ENCODE peak calls at places on chromosomes 3 and 15, in four cellular contexts. One of them, this sample, is unnamed.
A peak's percentile ranks its signal among the peaks of the same experiment; 100 is the strongest.

GRCh38 chr3:29283297-29283681 is 2.4 kb downstream of the RBMS3 start:
- DNase-seq in aorta: no peak
- DNase-seq in AG09309: no peak
- DNase-seq in astrocyte: peak; percentile 15
- DNase-seq in this sample: peak; percentile 19

GRCh38 chr3:58723197-58723596 is 56.6 kb upstream of the FAM3D start:
- DNase-seq in aorta: no peak
- DNase-seq in AG09309: no peak
- DNase-seq in astrocyte: no peak
- DNase-seq in this sample: no peak

GRCh38 chr3:129616713-129617112 is 10.2 kb upstream of the PLXND1 start:
- DNase-seq in aorta: peak; percentile 76
- DNase-seq in AG09309: no peak
- DNase-seq in astrocyte: peak; percentile 41
- DNase-seq in this sample: peak; percentile 66

GRCh38 chr3:141402476-141403171 is 34.3 kb downstream of the ZBTB38 start:
- DNase-seq in aorta: peak; percentile 90
- DNase-seq in AG09309: peak; percentile 63
- DNase-seq in astrocyte: peak; percentile 54
- DNase-seq in this sample: peak; percentile 51

GRCh38 chr15:77144028-77144427 is 73.1 kb upstream of the TSPAN3 start:
- DNase-seq in aorta: no peak
- DNase-seq in AG09309: peak; percentile 20
- DNase-seq in astrocyte: peak; percentile 65
- DNase-seq in this sample: no peak

GRCh38 chr15:31080618-31081017 is 20.9 kb downstream of the TRPM1 start:
- DNase-seq in aorta: peak; percentile 75
- DNase-seq in AG09309: no peak
- DNase-seq in astrocyte: no peak
- DNase-seq in this sample: peak; percentile 32

GRCh38 chr3:25661694-25662455 is 2.8 kb downstream of the TOP2B start:
- DNase-seq in aorta: no peak
- DNase-seq in AG09309: no peak
- DNase-seq in astrocyte: no peak
- DNase-seq in this sample: no peak

GRCh38 chr3:57556459-57557087 is 499 bp downstream of the PDE12 start:
- DNase-seq in aorta: peak; percentile 76
- DNase-seq in AG09309: no peak
- DNase-seq in astrocyte: peak; percentile 26
- DNase-seq in this sample: peak; percentile 30

GRCh38 chr3:113847664-113848461 is 9.3 kb downstream of the GRAMD1C start:
- DNase-seq in aorta: no peak
- DNase-seq in AG09309: no peak
- DNase-seq in astrocyte: no peak
- DNase-seq in this sample: no peak

GRCh38 chr15:45340429-45340828 is 37.9 kb downstream of the GATM start:
- DNase-seq in aorta: no peak
- DNase-seq in AG09309: no peak
- DNase-seq in astrocyte: no peak
- DNase-seq in this sample: no peak

GRCh38 chr3:55163421-55163820 is 235.6 kb upstream of the LRTM1 start:
- DNase-seq in aorta: no peak
- DNase-seq in AG09309: no peak
- DNase-seq in astrocyte: no peak
- DNase-seq in this sample: no peak

GRCh38 chr15:25469377-25469776 is 30.6 kb upstream of the UBE3A start:
- DNase-seq in aorta: no peak
- DNase-seq in AG09309: no peak
- DNase-seq in astrocyte: no peak
- DNase-seq in this sample: peak; percentile 17

GRCh38 chr15:31223478-31224350 is 102.9 kb upstream of the KLF13 start:
- DNase-seq in aorta: no peak
- DNase-seq in AG09309: no peak
- DNase-seq in astrocyte: no peak
- DNase-seq in this sample: peak; percentile 31

GRCh38 chr15:75091814-75092213 is 68.4 kb downstream of the PPCDC start:
- DNase-seq in aorta: no peak
- DNase-seq in AG09309: no peak
- DNase-seq in astrocyte: peak; percentile 57
- DNase-seq in this sample: no peak

GRCh38 chr3:33277193-33277882 is at the start of gene FBXL2:
- DNase-seq in aorta: peak; percentile 91
- DNase-seq in AG09309: no peak
- DNase-seq in astrocyte: peak; percentile 46
- DNase-seq in this sample: peak; percentile 81

GRCh38 chr15:46441294-46442062 is 806.6 kb downstream of the SQOR start:
- DNase-seq in aorta: no peak
- DNase-seq in AG09309: no peak
- DNase-seq in astrocyte: peak; percentile 51
- DNase-seq in this sample: no peak

GRCh38 chr3:50185230-50185629 is 6.2 kb upstream of the GNAT1 start:
- DNase-seq in aorta: no peak
- DNase-seq in AG09309: no peak
- DNase-seq in astrocyte: no peak
- DNase-seq in this sample: no peak

GRCh38 chr3:18751514-18751913 is 326.4 kb upstream of the SATB1 start:
- DNase-seq in aorta: no peak
- DNase-seq in AG09309: no peak
- DNase-seq in astrocyte: no peak
- DNase-seq in this sample: no peak

GRCh38 chr3:33717866-33718594 is at the start of gene CLASP2:
- DNase-seq in aorta: peak; percentile 96
- DNase-seq in AG09309: peak; percentile 25
- DNase-seq in astrocyte: peak; percentile 83
- DNase-seq in this sample: peak; percentile 84

GRCh38 chr15:53208759-53209158 is 418.6 kb upstream of the ONECUT1 start:
- DNase-seq in aorta: no peak
- DNase-seq in AG09309: no peak
- DNase-seq in astrocyte: no peak
- DNase-seq in this sample: no peak

GRCh38 chr15:99454107-99454809 is 111.5 kb upstream of the MEF2A start:
- DNase-seq in aorta: no peak
- DNase-seq in AG09309: no peak
- DNase-seq in astrocyte: no peak
- DNase-seq in this sample: no peak

GRCh38 chr3:66789584-66790237 is 208.4 kb upstream of the KBTBD8 start:
- DNase-seq in aorta: no peak
- DNase-seq in AG09309: no peak
- DNase-seq in astrocyte: peak; percentile 8
- DNase-seq in this sample: peak; percentile 43

GRCh38 chr15:78709263-78709882 is 68.4 kb upstream of the CHRNB4 start:
- DNase-seq in aorta: peak; percentile 90
- DNase-seq in AG09309: no peak
- DNase-seq in astrocyte: no peak
- DNase-seq in this sample: peak; percentile 61
- H3K4me3 ChIP-seq in aorta: no peak overlapping the region
- H3K4me3 ChIP-seq in AG09309: peak overlapping the region; percentile 19
- H3K4me3 ChIP-seq in astrocyte: no peak overlapping the region
- H3K4me3 ChIP-seq in this sample: no peak overlapping the region

DNA sequence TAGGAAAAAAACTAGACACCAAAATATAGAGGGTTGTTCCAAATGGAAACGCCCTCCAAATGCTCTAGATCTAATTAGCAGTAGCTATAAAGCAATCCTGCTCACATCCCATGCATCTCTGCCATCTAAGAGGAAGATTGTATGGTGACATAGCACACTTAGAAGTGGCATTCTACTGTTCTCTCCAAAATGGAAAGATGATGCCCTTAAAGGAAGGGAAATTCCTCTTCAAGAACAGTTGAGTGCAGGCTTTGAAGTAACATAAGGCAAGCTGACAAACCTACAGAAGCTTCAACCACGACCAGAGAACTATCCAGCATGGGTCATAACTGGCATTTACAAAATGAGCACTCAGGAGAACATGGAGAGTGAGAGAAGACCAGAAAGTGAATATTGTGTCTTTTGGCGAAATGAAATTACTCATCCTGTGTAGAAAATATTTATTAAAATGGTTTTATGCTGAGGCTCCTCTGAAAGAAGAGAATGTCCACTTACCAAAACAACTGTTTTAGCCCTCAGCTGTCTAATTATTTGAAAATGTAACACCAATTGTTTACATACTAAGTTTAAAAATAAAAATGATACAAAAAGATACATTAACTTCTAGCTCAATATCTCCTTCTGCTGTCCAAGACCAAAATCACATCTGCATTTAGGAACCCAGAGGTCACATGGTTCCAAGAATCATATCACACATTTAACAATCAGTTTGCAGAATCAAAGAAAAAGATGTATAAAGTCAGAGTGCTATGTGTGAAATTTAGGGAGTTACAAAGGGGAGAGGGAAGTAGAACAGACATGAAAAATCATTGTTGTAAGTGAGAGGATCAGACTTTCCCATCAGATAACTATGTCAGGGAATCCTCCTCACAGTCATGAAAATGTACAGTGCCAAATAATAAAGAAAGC is 216.9 kb downstream of the ATP8B4 start:
- DNase-seq in aorta: no peak
- DNase-seq in AG09309: no peak
- DNase-seq in astrocyte: peak; percentile 32
- DNase-seq in this sample: peak; percentile 40
- H3K4me3 ChIP-seq in aorta: no peak overlapping the region
- H3K4me3 ChIP-seq in AG09309: no peak overlapping the region
- H3K4me3 ChIP-seq in astrocyte: no peak overlapping the region
- H3K4me3 ChIP-seq in this sample: peak overlapping the region; percentile 4

GRCh38 chr15:49064281-49064653 is 18.0 kb upstream of the SECISBP2L start:
- DNase-seq in aorta: no peak
- DNase-seq in AG09309: no peak
- DNase-seq in astrocyte: no peak
- DNase-seq in this sample: no peak

GRCh38 chr15:49063402-49064280 is 17.4 kb upstream of the SECISBP2L start:
- DNase-seq in aorta: no peak
- DNase-seq in AG09309: no peak
- DNase-seq in astrocyte: no peak
- DNase-seq in this sample: no peak

GRCh38 chr15:49066374-49066773 is 20.1 kb upstream of the SECISBP2L start:
- DNase-seq in aorta: no peak
- DNase-seq in AG09309: no peak
- DNase-seq in astrocyte: no peak
- DNase-seq in this sample: no peak

GRCh38 chr15:49062900-49063299 is 16.7 kb upstream of the SECISBP2L start:
- DNase-seq in aorta: no peak
- DNase-seq in AG09309: no peak
- DNase-seq in astrocyte: no peak
- DNase-seq in this sample: no peak

DNA sequence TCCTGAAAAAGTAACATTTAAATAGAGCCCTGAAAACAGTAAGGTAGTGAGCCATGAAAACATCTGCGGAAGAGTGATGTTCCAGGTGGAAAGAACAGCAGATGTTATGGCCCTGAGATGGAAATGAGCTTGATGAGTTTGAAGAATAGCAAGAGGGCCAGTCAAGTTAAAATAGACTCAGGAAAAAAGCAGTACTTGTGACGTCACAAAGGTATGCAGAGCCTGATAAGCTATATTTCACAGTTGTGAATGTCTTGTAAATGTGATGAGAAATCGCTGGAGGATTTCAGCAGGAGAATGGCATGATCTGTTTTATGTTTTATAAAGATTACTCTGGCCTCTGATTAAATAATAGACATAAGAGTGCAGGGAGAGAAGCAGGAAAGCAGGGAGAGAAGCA is 18.6 kb upstream of the SECISBP2L start:
- DNase-seq in aorta: no peak
- DNase-seq in AG09309: no peak
- DNase-seq in astrocyte: no peak
- DNase-seq in this sample: no peak
- H3K4me3 ChIP-seq in aorta: no peak overlapping the region
- H3K4me3 ChIP-seq in AG09309: no peak overlapping the region
- H3K4me3 ChIP-seq in astrocyte: no peak overlapping the region
- H3K4me3 ChIP-seq in this sample: no peak overlapping the region

GRCh38 chr3:62164746-62165145 is 208.6 kb downstream of the FEZF2 start:
- DNase-seq in aorta: no peak
- DNase-seq in AG09309: no peak
- DNase-seq in astrocyte: no peak
- DNase-seq in this sample: no peak

GRCh38 chr3:62161306-62161705 is 212.0 kb downstream of the FEZF2 start:
- DNase-seq in aorta: no peak
- DNase-seq in AG09309: no peak
- DNase-seq in astrocyte: peak; percentile 59
- DNase-seq in this sample: no peak

GRCh38 chr3:62164196-62164595 is 209.2 kb downstream of the FEZF2 start:
- DNase-seq in aorta: no peak
- DNase-seq in AG09309: no peak
- DNase-seq in astrocyte: no peak
- DNase-seq in this sample: no peak

GRCh38 chr3:62159056-62159455 is 214.3 kb downstream of the FEZF2 start:
- DNase-seq in aorta: no peak
- DNase-seq in AG09309: no peak
- DNase-seq in astrocyte: no peak
- DNase-seq in this sample: no peak

GRCh38 chr3:62159693-62160092 is 213.7 kb downstream of the FEZF2 start:
- DNase-seq in aorta: peak; percentile 87
- DNase-seq in AG09309: no peak
- DNase-seq in astrocyte: peak; percentile 84
- DNase-seq in this sample: no peak
- H3K4me3 ChIP-seq in aorta: no peak overlapping the region
- H3K4me3 ChIP-seq in AG09309: no peak overlapping the region
- H3K4me3 ChIP-seq in astrocyte: no peak overlapping the region
- H3K4me3 ChIP-seq in this sample: no peak overlapping the region

This sample was measured in SJCRH30.